ENCODE peak calls at places on chromosome 13, in seven cellular contexts. X is psoas muscle; M is esophagus squamous epithelium; G is upper lobe of right lung; U is endothelial cell of umbilical vein; T is ascending aorta; Z is CD8-positive, alpha-beta memory T cell. Q is an unnamed sample.
A peak's percentile ranks its signal among the peaks of the same experiment; 100 is the strongest.

GRCh38 chr13:80551650-80552497 is 210.9 kb upstream of the SPRY2 start:
- DNase-seq in M (no peak), G (no peak), U (peak; percentile 88), T (no peak), X (no peak), Z (no peak), Q (no peak)

GRCh38 chr13:61135583-61135982 is 280.1 kb downstream of the PCDH20 start:
- DNase-seq in U (no peak), Z (no peak), T (no peak), X (no peak), G (no peak), M (no peak), Q (no peak)

GRCh38 chr13:98563071-98563470 is 13.8 kb downstream of the STK24 start:
- DNase-seq in U (no peak), T (no peak), Z (no peak), M (no peak), X (no peak), G (no peak), Q (no peak)

GRCh38 chr13:94525781-94526180 is 46.3 kb upstream of the DCT start:
- DNase-seq in M (no peak), Z (no peak), G (no peak), T (no peak), U (no peak), X (no peak), Q (no peak)

GRCh38 chr13:45918597-45918996 is 67.0 kb upstream of the SIAH3 start:
- DNase-seq in X (no peak), M (no peak), G (no peak), U (no peak), T (no peak), Z (no peak), Q (no peak)

GRCh38 chr13:77429320-77430142 is 102.6 kb upstream of the MYCBP2 start:
- DNase-seq in T (no peak), G (no peak), U (no peak), Z (no peak), M (no peak), X (no peak), Q (no peak)

GRCh38 chr13:107361666-107362065 is 793.7 kb upstream of the ARGLU1 start:
- DNase-seq in T (no peak), Z (no peak), G (no peak), U (no peak), M (no peak), X (no peak), Q (no peak)

GRCh38 chr13:46171739-46172138 is 10.2 kb downstream of the LCP1 start:
- DNase-seq in M (no peak), Z (no peak), X (no peak), G (no peak), U (no peak), T (no peak), Q (no peak)

GRCh38 chr13:23928985-23929384 is 31.7 kb upstream of the C1QTNF9B start:
- DNase-seq in M (no peak), G (no peak), Z (no peak), U (peak; percentile 63), X (no peak), T (no peak), Q (no peak)

DNA sequence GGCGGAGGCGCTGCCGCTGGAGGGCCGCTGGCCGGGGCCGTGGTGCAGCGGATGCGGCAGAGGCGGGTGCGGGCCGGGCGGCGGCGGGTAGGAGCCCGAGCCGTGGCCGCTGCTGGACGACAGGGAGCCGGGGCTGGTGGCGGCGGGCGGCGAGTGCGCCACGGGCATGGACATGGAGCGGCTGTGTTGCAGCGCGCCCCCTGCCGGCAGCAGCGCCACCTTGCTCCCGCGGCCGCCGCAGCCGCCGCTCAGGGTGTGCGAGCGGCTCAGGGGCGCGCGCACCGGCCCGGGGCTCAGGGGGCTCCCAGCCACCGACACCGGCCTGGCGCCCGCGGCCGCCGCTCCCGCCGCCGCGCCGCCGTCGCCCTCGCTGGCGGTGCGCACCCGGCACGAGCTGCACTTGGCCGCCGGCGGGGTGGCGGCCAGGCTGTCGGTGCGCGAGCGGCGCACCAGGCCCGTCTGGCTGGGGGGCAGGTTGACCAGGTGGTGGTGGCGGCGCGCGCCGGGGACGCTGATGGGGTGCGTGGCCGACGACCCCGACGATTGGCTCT is 1.7 kb downstream of the IRS2 start:
- DNase-seq in M (no peak), T (no peak), Z (peak; percentile 34), X (peak; percentile 85), U (peak; percentile 51), G (peak; percentile 91), Q (no peak)
- H3K27ac ChIP-seq in M (peak overlapping the region; percentile 99), T (peak overlapping the region; percentile 76), Z (no peak overlapping the region), X (peak overlapping the region; percentile 92), U (no peak overlapping the region), G (peak overlapping the region; percentile 82), Q (peak overlapping the region; percentile 92)

DNA sequence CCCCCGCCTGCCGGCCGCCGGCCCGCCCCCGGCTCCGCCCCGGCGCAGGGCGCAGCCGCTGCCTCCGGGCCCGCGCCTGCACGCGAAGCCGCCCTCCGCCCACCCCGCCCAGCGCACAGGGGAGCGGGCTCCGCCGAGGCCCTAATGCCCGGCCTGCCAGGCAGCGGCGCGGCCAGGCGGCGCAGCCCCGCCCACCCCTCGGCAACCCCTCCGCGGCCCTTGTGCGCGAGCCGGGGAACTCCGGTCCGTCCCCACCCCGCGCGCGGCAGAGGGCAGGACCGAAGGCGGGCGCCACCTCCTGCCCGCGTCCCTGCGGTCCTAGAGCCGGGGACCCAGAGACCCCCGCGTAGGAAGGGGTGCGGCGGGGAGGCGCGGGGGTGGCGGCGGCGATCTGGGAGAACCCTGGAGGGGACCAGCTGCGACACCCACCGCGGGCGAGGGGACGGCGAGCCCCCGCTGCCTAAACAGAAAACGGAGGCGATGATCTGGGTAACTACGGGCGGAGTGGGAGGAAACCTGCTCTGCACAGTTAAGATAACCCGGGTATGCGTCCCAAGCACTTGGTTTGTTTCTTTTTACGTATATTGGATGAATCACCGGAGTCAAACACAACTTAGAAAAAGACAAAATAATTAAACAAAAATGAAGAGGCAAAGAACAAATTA is 351 bp upstream of the USP12 start:
- DNase-seq in Z (peak; percentile 90), G (peak; percentile 98), M (peak; percentile 36), T (peak; percentile 66), X (peak; percentile 95), U (peak; percentile 92), Q (no peak)
- H3K27ac ChIP-seq in Z (peak overlapping the region; percentile 75), G (peak overlapping the region; percentile 87), M (peak overlapping the region; percentile 98), T (peak overlapping the region; percentile 89), X (peak overlapping the region; percentile 90), U (peak overlapping the region; percentile 88), Q (peak overlapping the region; percentile 96)

DNA sequence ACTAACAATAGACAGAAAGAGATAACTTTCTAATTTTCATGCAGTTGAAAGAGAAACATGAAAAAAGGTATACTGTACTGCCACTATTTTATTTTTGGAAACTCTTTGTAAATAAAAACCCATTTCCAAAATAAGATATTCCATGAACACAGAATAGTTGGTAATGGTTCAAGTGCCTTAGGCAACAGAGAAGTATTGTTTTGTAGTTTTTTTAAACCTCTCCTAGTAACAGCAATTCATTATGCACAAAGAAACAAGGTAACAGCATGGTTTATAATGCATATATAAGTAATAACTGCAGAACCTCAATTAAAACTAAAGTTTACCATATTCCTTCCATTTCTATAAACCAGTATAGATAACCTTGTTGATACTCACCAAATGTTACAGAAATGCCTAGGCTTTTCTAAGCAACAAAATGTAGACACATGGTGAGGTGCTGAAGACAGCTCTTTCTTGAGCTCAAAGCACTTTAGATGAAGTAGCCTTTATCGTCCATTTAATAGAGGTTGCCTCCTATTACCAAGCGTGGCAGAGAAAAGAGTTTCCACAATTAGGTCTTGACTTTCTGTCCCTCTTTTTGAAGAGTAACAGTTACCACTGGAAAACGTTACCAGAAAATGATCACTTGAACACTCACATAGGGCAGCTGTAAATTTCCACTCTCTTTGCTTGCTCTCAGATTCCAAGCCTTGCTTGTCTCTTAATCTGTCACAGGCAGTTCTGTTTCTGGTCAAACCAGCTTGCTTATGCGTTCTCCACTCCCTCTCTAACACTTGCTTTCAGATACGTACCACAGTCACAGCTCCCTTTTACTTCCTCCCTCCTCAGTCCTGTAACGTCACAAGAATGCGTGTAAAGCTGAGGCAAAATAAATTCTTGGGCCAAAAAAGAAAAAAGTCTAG is 42.9 kb downstream of the CAB39L start:
- DNase-seq in U (no peak), T (no peak), X (no peak), M (no peak), G (no peak), Z (no peak), Q (no peak)
- H3K27ac ChIP-seq in U (no peak overlapping the region), T (peak overlapping the region; percentile 84), X (peak overlapping the region; percentile 61), M (peak overlapping the region; percentile 87), G (peak overlapping the region; percentile 75), Z (no peak overlapping the region), Q (peak overlapping the region; percentile 83)

GRCh38 chr13:110303644-110304043 is 3.3 kb downstream of the COL4A1 start:
- DNase-seq in X (no peak), Z (no peak), M (no peak), G (no peak), T (no peak), U (no peak), Q (no peak)
- H3K27ac ChIP-seq in X (peak overlapping the region; percentile 54), Z (no peak overlapping the region), M (peak overlapping the region; percentile 77), G (no peak overlapping the region), T (peak overlapping the region; percentile 99), U (no peak overlapping the region), Q (peak overlapping the region; percentile 95)